ENCODE peak calls at places on chromosomes 1 and 21, in five cellular contexts. One of them, this sample, is unnamed.

GRCh38 chr1:48035371-48036141 is 38.4 kb upstream of the TRABD2B start:
- DNase-seq in activated T-helper 1 cell treated with Interleukin-2 at 50 U/mL for 16 hours: no peak
- DNase-seq in nephron progenitor cell: no peak
- DNase-seq in endodermal cell: peak; percentile 13
- DNase-seq in ELR: no peak
- DNase-seq in this sample: no peak

GRCh38 chr1:116666747-116667576 is 571 bp downstream of the IGSF3 start:
- DNase-seq in activated T-helper 1 cell treated with Interleukin-2 at 50 U/mL for 16 hours: no peak
- DNase-seq in nephron progenitor cell: no peak
- DNase-seq in endodermal cell: peak; percentile 79
- DNase-seq in ELR: no peak
- DNase-seq in this sample: no peak

GRCh38 chr1:198153103-198153502 is 3.7 kb upstream of the NEK7 start:
- DNase-seq in activated T-helper 1 cell treated with Interleukin-2 at 50 U/mL for 16 hours: no peak
- DNase-seq in nephron progenitor cell: no peak
- DNase-seq in endodermal cell: no peak
- DNase-seq in ELR: peak; percentile 23
- DNase-seq in this sample: no peak

GRCh38 chr1:244751271-244751895 is 84.1 kb upstream of the COX20 start:
- DNase-seq in activated T-helper 1 cell treated with Interleukin-2 at 50 U/mL for 16 hours: no peak
- DNase-seq in nephron progenitor cell: no peak
- DNase-seq in endodermal cell: no peak
- DNase-seq in ELR: no peak
- DNase-seq in this sample: no peak

GRCh38 chr1:8133190-8133589 is 107.1 kb upstream of the ERRFI1 start:
- DNase-seq in activated T-helper 1 cell treated with Interleukin-2 at 50 U/mL for 16 hours: no peak
- DNase-seq in nephron progenitor cell: no peak
- DNase-seq in endodermal cell: no peak
- DNase-seq in ELR: peak; percentile 32
- DNase-seq in this sample: no peak

GRCh38 chr21:45747802-45748445 is 104.4 kb downstream of the PCBP3 start:
- DNase-seq in activated T-helper 1 cell treated with Interleukin-2 at 50 U/mL for 16 hours: no peak
- DNase-seq in nephron progenitor cell: no peak
- DNase-seq in endodermal cell: no peak
- DNase-seq in ELR: peak; percentile 43
- DNase-seq in this sample: peak; percentile 5

GRCh38 chr1:218568962-218569530 is 223.9 kb downstream of the TGFB2 start:
- DNase-seq in activated T-helper 1 cell treated with Interleukin-2 at 50 U/mL for 16 hours: no peak
- DNase-seq in nephron progenitor cell: peak; percentile 4
- DNase-seq in endodermal cell: no peak
- DNase-seq in ELR: peak; percentile 34
- DNase-seq in this sample: no peak

GRCh38 chr1:202959276-202959620 is 1.1 kb upstream of the ADIPOR1 start:
- DNase-seq in activated T-helper 1 cell treated with Interleukin-2 at 50 U/mL for 16 hours: no peak
- DNase-seq in nephron progenitor cell: no peak
- DNase-seq in endodermal cell: no peak
- DNase-seq in ELR: peak; percentile 77
- DNase-seq in this sample: no peak

GRCh38 chr1:214582289-214582891 is 20.6 kb upstream of the CENPF start:
- DNase-seq in activated T-helper 1 cell treated with Interleukin-2 at 50 U/mL for 16 hours: no peak
- DNase-seq in nephron progenitor cell: no peak
- DNase-seq in endodermal cell: peak; percentile 75
- DNase-seq in ELR: no peak
- DNase-seq in this sample: no peak

GRCh38 chr1:223189903-223190724 is 47.1 kb upstream of the TLR5 start:
- DNase-seq in activated T-helper 1 cell treated with Interleukin-2 at 50 U/mL for 16 hours: peak; percentile 7
- DNase-seq in nephron progenitor cell: no peak
- DNase-seq in endodermal cell: peak; percentile 22
- DNase-seq in ELR: peak; percentile 83
- DNase-seq in this sample: no peak

GRCh38 chr1:164914208-164914607 is 355.2 kb downstream of the PBX1 start:
- DNase-seq in activated T-helper 1 cell treated with Interleukin-2 at 50 U/mL for 16 hours: no peak
- DNase-seq in nephron progenitor cell: no peak
- DNase-seq in endodermal cell: no peak
- DNase-seq in ELR: no peak
- DNase-seq in this sample: peak; percentile 22

GRCh38 chr1:25134801-25135585 is 97.3 kb downstream of the SYF2 start:
- DNase-seq in activated T-helper 1 cell treated with Interleukin-2 at 50 U/mL for 16 hours: no peak
- DNase-seq in nephron progenitor cell: no peak
- DNase-seq in endodermal cell: peak; percentile 25
- DNase-seq in ELR: no peak
- DNase-seq in this sample: no peak

GRCh38 chr1:47189844-47190562 is at the start of gene PDZK1IP1:
- DNase-seq in activated T-helper 1 cell treated with Interleukin-2 at 50 U/mL for 16 hours: no peak
- DNase-seq in nephron progenitor cell: no peak
- DNase-seq in endodermal cell: peak; percentile 76
- DNase-seq in ELR: peak; percentile 66
- DNase-seq in this sample: no peak

GRCh38 chr1:25899792-25900191 is 6.4 kb downstream of the STMN1 start:
- DNase-seq in activated T-helper 1 cell treated with Interleukin-2 at 50 U/mL for 16 hours: no peak
- DNase-seq in nephron progenitor cell: no peak
- DNase-seq in endodermal cell: no peak
- DNase-seq in ELR: no peak
- DNase-seq in this sample: no peak

GRCh38 chr21:21279193-21279901 is 281.1 kb downstream of the NCAM2 start:
- DNase-seq in activated T-helper 1 cell treated with Interleukin-2 at 50 U/mL for 16 hours: no peak
- DNase-seq in nephron progenitor cell: no peak
- DNase-seq in endodermal cell: no peak
- DNase-seq in ELR: no peak
- DNase-seq in this sample: no peak

GRCh38 chr1:45123358-45123757 is 83.0 kb downstream of the ZSWIM5 start:
- DNase-seq in activated T-helper 1 cell treated with Interleukin-2 at 50 U/mL for 16 hours: no peak
- DNase-seq in nephron progenitor cell: no peak
- DNase-seq in endodermal cell: no peak
- DNase-seq in ELR: no peak
- DNase-seq in this sample: no peak

GRCh38 chr21:28944296-28944695 is 48.4 kb downstream of the LTN1 start:
- DNase-seq in activated T-helper 1 cell treated with Interleukin-2 at 50 U/mL for 16 hours: no peak
- DNase-seq in nephron progenitor cell: no peak
- DNase-seq in endodermal cell: no peak
- DNase-seq in ELR: no peak
- DNase-seq in this sample: no peak

GRCh38 chr1:10648689-10649483 is 147.6 kb downstream of the CASZ1 start:
- DNase-seq in activated T-helper 1 cell treated with Interleukin-2 at 50 U/mL for 16 hours: no peak
- DNase-seq in nephron progenitor cell: peak; percentile 74
- DNase-seq in endodermal cell: peak; percentile 70
- DNase-seq in ELR: no peak
- DNase-seq in this sample: no peak

GRCh38 chr1:54273837-54274192 is 73.8 kb downstream of the MRPL37 start:
- DNase-seq in activated T-helper 1 cell treated with Interleukin-2 at 50 U/mL for 16 hours: no peak
- DNase-seq in nephron progenitor cell: no peak
- DNase-seq in endodermal cell: peak; percentile 84
- DNase-seq in ELR: peak; percentile 15
- DNase-seq in this sample: peak; percentile 33

GRCh38 chr1:18819986-18820790 is 39.3 kb downstream of the TAS1R2 start:
- DNase-seq in activated T-helper 1 cell treated with Interleukin-2 at 50 U/mL for 16 hours: no peak
- DNase-seq in nephron progenitor cell: no peak
- DNase-seq in endodermal cell: no peak
- DNase-seq in ELR: no peak
- DNase-seq in this sample: no peak

GRCh38 chr21:38945536-38946245 is 140.0 kb downstream of the ETS2 start:
- DNase-seq in activated T-helper 1 cell treated with Interleukin-2 at 50 U/mL for 16 hours: no peak
- DNase-seq in nephron progenitor cell: peak; percentile 42
- DNase-seq in endodermal cell: peak; percentile 87
- DNase-seq in ELR: no peak
- DNase-seq in this sample: no peak

GRCh38 chr21:26506951-26507350 is 66.1 kb downstream of the CYYR1 start:
- DNase-seq in activated T-helper 1 cell treated with Interleukin-2 at 50 U/mL for 16 hours: no peak
- DNase-seq in nephron progenitor cell: no peak
- DNase-seq in endodermal cell: no peak
- DNase-seq in ELR: peak; percentile 49
- DNase-seq in this sample: no peak

GRCh38 chr1:37515185-37516034 is 844 bp upstream of the MEAF6 start:
- DNase-seq in activated T-helper 1 cell treated with Interleukin-2 at 50 U/mL for 16 hours: no peak
- DNase-seq in nephron progenitor cell: no peak
- DNase-seq in endodermal cell: no peak
- DNase-seq in ELR: no peak
- DNase-seq in this sample: no peak

GRCh38 chr21:31279986-31280385 is 64.1 kb downstream of the TIAM1 start:
- DNase-seq in activated T-helper 1 cell treated with Interleukin-2 at 50 U/mL for 16 hours: no peak
- DNase-seq in nephron progenitor cell: no peak
- DNase-seq in endodermal cell: no peak
- DNase-seq in ELR: no peak
- DNase-seq in this sample: no peak

GRCh38 chr1:36450919-36451305 is 661 bp upstream of the OSCP1 start:
- DNase-seq in activated T-helper 1 cell treated with Interleukin-2 at 50 U/mL for 16 hours: no peak
- DNase-seq in nephron progenitor cell: no peak
- DNase-seq in endodermal cell: no peak
- DNase-seq in ELR: no peak
- DNase-seq in this sample: no peak

GRCh38 chr21:28781602-28782274 is 210.9 kb downstream of the LTN1 start:
- DNase-seq in activated T-helper 1 cell treated with Interleukin-2 at 50 U/mL for 16 hours: no peak
- DNase-seq in nephron progenitor cell: no peak
- DNase-seq in endodermal cell: no peak
- DNase-seq in ELR: peak; percentile 51
- DNase-seq in this sample: peak; percentile 56

GRCh38 chr1:10755977-10756521 is 40.4 kb downstream of the CASZ1 start:
- DNase-seq in activated T-helper 1 cell treated with Interleukin-2 at 50 U/mL for 16 hours: peak; percentile 42
- DNase-seq in nephron progenitor cell: peak; percentile 66
- DNase-seq in endodermal cell: no peak
- DNase-seq in ELR: peak; percentile 21
- DNase-seq in this sample: peak; percentile 8

GRCh38 chr1:8821084-8821483 is 3.6 kb upstream of the RERE start:
- DNase-seq in activated T-helper 1 cell treated with Interleukin-2 at 50 U/mL for 16 hours: no peak
- DNase-seq in nephron progenitor cell: no peak
- DNase-seq in endodermal cell: peak; percentile 64
- DNase-seq in ELR: peak; percentile 28
- DNase-seq in this sample: no peak

GRCh38 chr1:206498685-206499084 is 8.6 kb upstream of the RASSF5 start:
- DNase-seq in activated T-helper 1 cell treated with Interleukin-2 at 50 U/mL for 16 hours: no peak
- DNase-seq in nephron progenitor cell: no peak
- DNase-seq in endodermal cell: peak; percentile 86
- DNase-seq in ELR: peak; percentile 17
- DNase-seq in this sample: no peak

GRCh38 chr1:27522148-27522859 is 32.3 kb upstream of the WASF2 start:
- DNase-seq in activated T-helper 1 cell treated with Interleukin-2 at 50 U/mL for 16 hours: peak; percentile 45
- DNase-seq in nephron progenitor cell: no peak
- DNase-seq in endodermal cell: no peak
- DNase-seq in ELR: no peak
- DNase-seq in this sample: no peak

GRCh38 chr1:64516301-64516700 is 46.4 kb downstream of the CACHD1 start:
- DNase-seq in activated T-helper 1 cell treated with Interleukin-2 at 50 U/mL for 16 hours: no peak
- DNase-seq in nephron progenitor cell: no peak
- DNase-seq in endodermal cell: no peak
- DNase-seq in ELR: peak; percentile 81
- DNase-seq in this sample: no peak

GRCh38 chr1:147549526-147549925 is 8.2 kb downstream of the BCL9 start:
- DNase-seq in activated T-helper 1 cell treated with Interleukin-2 at 50 U/mL for 16 hours: no peak
- DNase-seq in nephron progenitor cell: no peak
- DNase-seq in endodermal cell: no peak
- DNase-seq in ELR: no peak
- DNase-seq in this sample: no peak

GRCh38 chr1:73953611-73954010 is 244.4 kb downstream of the LRRIQ3 start:
- DNase-seq in activated T-helper 1 cell treated with Interleukin-2 at 50 U/mL for 16 hours: no peak
- DNase-seq in nephron progenitor cell: no peak
- DNase-seq in endodermal cell: no peak
- DNase-seq in ELR: no peak
- DNase-seq in this sample: no peak

GRCh38 chr21:37796011-37796410 is 120.2 kb downstream of the KCNJ6 start:
- DNase-seq in activated T-helper 1 cell treated with Interleukin-2 at 50 U/mL for 16 hours: no peak
- DNase-seq in nephron progenitor cell: no peak
- DNase-seq in endodermal cell: no peak
- DNase-seq in ELR: no peak
- DNase-seq in this sample: no peak

GRCh38 chr1:15038232-15039016 is 115.1 kb upstream of the TMEM51 start:
- DNase-seq in activated T-helper 1 cell treated with Interleukin-2 at 50 U/mL for 16 hours: no peak
- DNase-seq in nephron progenitor cell: no peak
- DNase-seq in endodermal cell: peak; percentile 83
- DNase-seq in ELR: peak; percentile 53
- DNase-seq in this sample: peak; percentile 71

GRCh38 chr1:185463011-185463410 is 146.0 kb upstream of the IVNS1ABP start:
- DNase-seq in activated T-helper 1 cell treated with Interleukin-2 at 50 U/mL for 16 hours: no peak
- DNase-seq in nephron progenitor cell: no peak
- DNase-seq in endodermal cell: no peak
- DNase-seq in ELR: no peak
- DNase-seq in this sample: no peak

GRCh38 chr1:210633636-210634035 is 304.9 kb downstream of the HHAT start:
- DNase-seq in activated T-helper 1 cell treated with Interleukin-2 at 50 U/mL for 16 hours: no peak
- DNase-seq in nephron progenitor cell: no peak
- DNase-seq in endodermal cell: no peak
- DNase-seq in ELR: no peak
- DNase-seq in this sample: no peak